ENCODE peak calls at places on chromosomes 6 and 20, in seven cellular contexts. A is posterior vena cava; W is hypothalamus; X is activated naive CD4-positive, alpha-beta T cell treated with anti-CD3 and anti-CD28 coated beads, Interleukin-2, amount 50 U/mL, for 16 hours; D is germinal center; F is activated T-cell treated with anti-CD3 and anti-CD28 coated beads for 1 hour; P is NCI-H460. J is an unnamed sample.

GRCh38 chr6:135419162-135419561 is 78.4 kb downstream of the AHI1 start:
- DNase-seq in A (no peak), W (no peak), X (no peak), D (no peak), F (no peak), P (no peak), J (no peak)

GRCh38 chr6:6711832-6712231 is 123.3 kb downstream of the LY86 start:
- DNase-seq in A (no peak), W (no peak), X (no peak), D (peak), F (no peak), P (no peak), J (no peak)

GRCh38 chr20:23090147-23090546 is 4.0 kb upstream of the CD93 start:
- DNase-seq in A (no peak), W (no peak), X (no peak), D (no peak), F (no peak), P (no peak), J (no peak)

GRCh38 chr6:43716099-43716498 is 28.5 kb upstream of the MRPS18A start:
- DNase-seq in A (peak), W (peak), X (no peak), D (no peak), F (no peak), P (no peak), J (no peak)

GRCh38 chr6:26067367-26067766 is 19.9 kb upstream of the HFE start:
- DNase-seq in A (no peak), W (no peak), X (no peak), D (no peak), F (no peak), P (no peak), J (no peak)

GRCh38 chr6:7542065-7542877 is 800 bp downstream of the DSP start:
- DNase-seq in A (peak), W (no peak), X (peak), D (peak), F (no peak), P (no peak), J (peak)

GRCh38 chr6:2938632-2939083 is 32.7 kb downstream of the SERPINB6 start:
- DNase-seq in A (no peak), W (no peak), X (no peak), D (peak), F (no peak), P (peak), J (peak)

GRCh38 chr6:148501178-148501590 is 158.5 kb downstream of the SASH1 start:
- DNase-seq in A (peak), W (no peak), X (no peak), D (no peak), F (no peak), P (peak), J (no peak)

GRCh38 chr6:82783587-82784253 is 281.9 kb downstream of the UBE3D start:
- DNase-seq in A (no peak), W (no peak), X (no peak), D (no peak), F (no peak), P (no peak), J (no peak)

J was measured in RPMI8226.